ENCODE peak calls at places on chromosomes 2 and 18, in five cellular contexts. E, R, M, O and Y are unnamed samples.

GRCh38 chr2:36556847-36557246 is 41.1 kb downstream of the FEZ2 start:
- DNase-seq in O (no peak), R (no peak), E (peak; percentile 65), M (no peak), Y (no peak)

GRCh38 chr2:19349911-19350677 is 8.3 kb downstream of the OSR1 start:
- DNase-seq in M (peak; percentile 72), E (peak; percentile 34), R (no peak), O (no peak), Y (peak; percentile 43)

GRCh38 chr2:62304429-62305417 is 108.8 kb downstream of the B3GNT2 start:
- DNase-seq in E (peak; percentile 98), O (peak; percentile 63), M (no peak), R (peak; percentile 96), Y (no peak)

GRCh38 chr2:41863062-41863461 is 184.8 kb upstream of the PKDCC start:
- DNase-seq in M (no peak), O (no peak), E (no peak), R (no peak), Y (no peak)

GRCh38 chr2:70354264-70354949 is 52.5 kb upstream of the FAM136A start:
- DNase-seq in R (no peak), O (no peak), E (no peak), M (no peak), Y (no peak)

GRCh38 chr2:73295751-73296400 is 2.5 kb upstream of the EGR4 start:
- DNase-seq in E (no peak), M (no peak), O (no peak), R (peak; percentile 68), Y (no peak)

GRCh38 chr2:97656129-97656755 is 7.6 kb downstream of the ACTR1B start:
- DNase-seq in E (no peak), O (no peak), M (no peak), R (no peak), Y (no peak)

GRCh38 chr2:148259674-148260073 is 238.8 kb downstream of the MBD5 start:
- DNase-seq in M (no peak), E (no peak), R (no peak), O (no peak), Y (peak; percentile 25)

GRCh38 chr2:112033600-112033999 is 21.5 kb upstream of the TMEM87B start:
- DNase-seq in E (peak; percentile 27), R (peak; percentile 36), O (peak; percentile 24), M (no peak), Y (no peak)

GRCh38 chr18:27585602-27586173 is 400.6 kb upstream of the CHST9 start:
- DNase-seq in O (no peak), M (no peak), E (no peak), R (no peak), Y (peak; percentile 7)

GRCh38 chr2:185291035-185291647 is 447.5 kb upstream of the FSIP2 start:
- DNase-seq in M (peak; percentile 81), O (no peak), R (no peak), E (peak; percentile 51), Y (peak; percentile 80)

GRCh38 chr2:121884515-121884915 is 129.1 kb downstream of the TSN start:
- DNase-seq in M (no peak), E (no peak), O (no peak), R (no peak), Y (no peak)

GRCh38 chr2:203934006-203934632 is 2.4 kb upstream of the ICOS start:
- DNase-seq in R (no peak), E (no peak), O (no peak), M (no peak), Y (no peak)

GRCh38 chr2:64743739-64744330 is 90.1 kb upstream of the SERTAD2 start:
- DNase-seq in E (no peak), O (no peak), M (no peak), R (no peak), Y (no peak)

GRCh38 chr2:40488101-40488598 is 36.3 kb upstream of the SLC8A1 start:
- DNase-seq in O (peak; percentile 17), M (peak; percentile 56), E (peak; percentile 41), R (no peak), Y (no peak)

GRCh38 chr2:175880-176800 is 87.7 kb downstream of the SH3YL1 start:
- DNase-seq in M (no peak), E (no peak), O (peak; percentile 50), R (no peak), Y (no peak)

GRCh38 chr2:76625101-76625500 is 897.1 kb downstream of the LRRTM4 start:
- DNase-seq in M (no peak), R (no peak), E (no peak), O (no peak), Y (no peak)

GRCh38 chr2:86134709-86135108 is 28.7 kb downstream of the PTCD3 start:
- DNase-seq in M (no peak), E (no peak), O (no peak), R (no peak), Y (no peak)

GRCh38 chr2:235591921-235592320 is 98.1 kb downstream of the AGAP1 start:
- DNase-seq in M (no peak), O (no peak), R (no peak), E (peak; percentile 34), Y (no peak)

GRCh38 chr2:170816499-170817246 is at the start of gene GAD1:
- DNase-seq in M (peak; percentile 66), E (peak; percentile 56), O (peak; percentile 59), R (peak; percentile 73), Y (peak; percentile 63)

GRCh38 chr18:27008575-27008974 is 143.1 kb upstream of the AQP4 start:
- DNase-seq in R (no peak), E (no peak), O (no peak), M (no peak), Y (no peak)

GRCh38 chr2:238433300-238433915 is 6.7 kb downstream of the ASB1 start:
- DNase-seq in O (no peak), E (no peak), R (no peak), M (no peak), Y (no peak)

GRCh38 chr2:168053676-168054075 is 193.7 kb downstream of the STK39 start:
- DNase-seq in R (no peak), M (no peak), O (no peak), E (no peak), Y (no peak)

GRCh38 chr2:143525006-143525405 is 395.8 kb downstream of the ARHGAP15 start:
- DNase-seq in O (no peak), M (no peak), E (peak; percentile 18), R (no peak), Y (no peak)

GRCh38 chr18:79326413-79327198 is 69.1 kb upstream of the NFATC1 start:
- DNase-seq in O (no peak), R (no peak), E (peak; percentile 29), M (no peak), Y (no peak)

GRCh38 chr2:40202798-40203400 is 249.0 kb downstream of the SLC8A1 start:
- DNase-seq in E (no peak), O (no peak), R (no peak), M (no peak), Y (no peak)

GRCh38 chr2:43537137-43537536 is 58.7 kb downstream of the THADA start:
- DNase-seq in M (no peak), E (no peak), O (no peak), R (no peak), Y (no peak)

GRCh38 chr2:135709992-135710391 is 31.7 kb upstream of the UBXN4 start:
- DNase-seq in O (peak; percentile 45), M (peak; percentile 52), E (peak; percentile 53), R (peak; percentile 53), Y (peak; percentile 49)

GRCh38 chr2:162890690-162891311 is 52.2 kb upstream of the KCNH7 start:
- DNase-seq in E (peak; percentile 63), R (peak; percentile 0), M (peak; percentile 74), O (no peak), Y (peak; percentile 39)
- TF ChIP-seq CTCF in E (peak; percentile 82), R (peak; percentile 82), M (peak; percentile 76), O (no peak), Y (peak; percentile 63)

GRCh38 chr2:152425765-152426710 is 91.1 kb downstream of the FMNL2 start:
- DNase-seq in R (no peak), O (no peak), E (peak; percentile 43), M (no peak), Y (no peak)
- H3K27ac ChIP-seq in R (no peak overlapping the region), O (no peak overlapping the region), E (peak overlapping the region; percentile 1), M (no peak overlapping the region), Y (no peak overlapping the region)

GRCh38 chr18:10437837-10438236 is 16.6 kb upstream of the APCDD1 start:
- DNase-seq in M (no peak), E (no peak), R (no peak), O (no peak), Y (no peak)
- TF ChIP-seq CTCF in M (no peak), E (no peak), R (peak; percentile 67), O (no peak), Y (no peak)

DNA sequence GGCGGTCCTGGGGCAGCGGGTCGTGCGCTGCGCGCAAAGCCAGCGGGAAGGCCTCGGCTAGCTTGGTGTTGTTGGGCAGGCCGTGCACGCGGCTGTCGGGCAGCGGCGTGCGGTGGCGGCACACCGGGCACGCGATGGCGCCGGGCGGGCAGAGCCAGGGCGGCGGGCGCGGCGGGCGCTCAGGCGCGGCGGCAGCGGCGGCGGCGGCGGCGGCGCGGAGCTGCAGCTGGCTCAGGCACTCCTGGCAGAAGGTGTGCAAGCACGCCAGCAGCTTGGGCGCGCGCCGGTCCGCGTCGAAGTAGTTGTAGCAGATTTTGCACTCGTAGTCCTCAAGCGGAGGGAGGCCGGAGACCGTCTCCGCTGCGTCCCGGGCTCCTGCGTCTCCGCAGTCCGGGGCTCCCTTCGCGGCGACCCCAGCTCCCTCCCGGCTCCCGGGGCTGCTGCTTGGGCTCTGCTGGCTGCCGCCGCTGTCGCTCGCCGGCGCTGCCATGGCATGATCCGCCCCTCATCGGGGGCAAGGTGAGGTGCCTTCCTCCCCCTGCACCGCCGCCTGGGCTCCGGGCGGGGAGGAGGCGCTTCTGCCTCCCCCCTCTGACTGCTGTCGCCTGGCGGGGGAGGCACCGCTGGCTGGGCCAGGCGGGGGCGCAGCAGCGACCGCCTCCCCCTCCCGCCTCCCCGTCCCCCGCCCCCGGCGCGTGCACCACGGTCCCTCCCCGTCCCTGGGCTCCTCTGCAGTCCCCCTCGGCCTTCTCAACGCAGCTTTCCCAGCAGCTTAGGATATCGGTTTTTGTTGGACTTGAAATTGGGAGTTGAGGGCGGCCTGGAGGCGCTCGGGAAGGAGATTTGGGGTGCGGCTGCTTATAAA is 21.0 kb upstream of the PAX3 start:
- DNase-seq in R (peak; percentile 61), M (peak; percentile 73), E (no peak), O (no peak), Y (no peak)
- H3K27ac ChIP-seq in R (no peak overlapping the region), M (peak overlapping the region; percentile 85), E (no peak overlapping the region), O (no peak overlapping the region), Y (no peak overlapping the region)

GRCh38 chr2:68157402-68158133 is at the start of gene PNO1:
- DNase-seq in R (peak; percentile 95), M (peak; percentile 96), O (peak; percentile 96), E (peak; percentile 91), Y (peak; percentile 96)
- TF ChIP-seq CTCF in R (no peak), M (no peak), O (peak; percentile 14), E (peak; percentile 11), Y (peak; percentile 20)

DNA sequence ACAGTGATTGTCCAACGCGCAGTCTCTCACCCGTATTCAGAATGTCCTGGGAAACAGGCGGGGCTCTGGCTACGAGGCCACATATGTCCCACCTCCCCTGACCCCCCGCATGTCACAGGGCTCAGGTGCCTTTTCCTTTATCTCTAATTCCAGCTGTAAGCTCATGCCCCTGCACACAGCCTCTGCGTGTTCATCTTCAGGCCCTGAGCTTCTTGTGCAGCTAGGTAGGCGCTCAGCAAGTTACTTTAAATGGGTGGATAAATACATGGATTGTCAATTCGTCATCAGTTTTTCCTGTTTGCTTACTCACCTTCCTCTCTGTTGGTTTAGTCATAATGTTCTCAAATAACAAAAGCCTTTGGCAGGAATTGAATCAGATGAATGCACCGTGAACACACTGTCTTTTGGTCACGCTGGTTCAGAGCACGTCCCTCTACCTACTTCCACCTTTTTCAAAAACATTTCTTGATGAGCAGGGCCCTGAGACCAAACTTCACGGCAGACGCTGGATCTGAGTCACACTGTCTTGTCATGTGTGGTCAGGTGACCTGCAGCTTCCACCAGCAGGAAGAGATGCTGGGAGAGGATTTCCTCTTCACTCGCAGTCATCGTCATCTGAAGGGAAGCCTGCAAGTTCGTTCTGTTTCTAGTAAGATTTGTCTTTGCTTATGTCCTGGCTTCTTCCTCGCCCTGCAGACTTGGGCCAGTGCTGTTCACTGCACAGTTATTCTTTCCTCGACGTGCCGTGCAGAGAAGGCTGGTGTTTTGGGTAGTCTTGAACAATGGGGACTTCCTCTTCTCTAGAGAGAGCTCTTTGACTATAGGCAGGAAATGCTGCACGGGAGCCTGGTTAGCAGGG is 138.1 kb downstream of the PTGR3 start:
- DNase-seq in M (no peak), R (peak; percentile 47), O (no peak), E (peak; percentile 57), Y (peak; percentile 66)
- H3K27ac ChIP-seq in M (no peak overlapping the region), R (peak overlapping the region; percentile 44), O (peak overlapping the region; percentile 41), E (peak overlapping the region; percentile 49), Y (peak overlapping the region; percentile 55)